ENCODE peak calls at places on chromosomes 6 and 20, in nine cellular contexts. X, R, G, U, E, J, I, D and V are unnamed samples.

GRCh38 chr20:62978559-62978938 is 26.0 kb downstream of the SLC17A9 start:
- ATAC-seq in E (no peak), U (no peak), D (no peak), G (no peak), I (no peak), R (no peak), J (no peak), X (no peak), V (no peak)

GRCh38 chr20:61939691-61940360 is 125.9 kb downstream of the TAF4 start:
- ATAC-seq in J (no peak), D (no peak), G (no peak), U (no peak), E (no peak), X (no peak), I (no peak), R (no peak), V (no peak)

GRCh38 chr6:149964243-149965190 is 774 bp downstream of the ULBP1 start:
- ATAC-seq in R (peak), I (no peak), E (no peak), J (no peak), D (peak), U (no peak), X (peak), G (no peak), V (no peak)

GRCh38 chr6:32152414-32153251 is 894 bp upstream of the PRRT1 start:
- ATAC-seq in D (no peak), U (peak), E (no peak), J (peak), X (peak), I (no peak), G (no peak), R (no peak), V (no peak)

GRCh38 chr6:149332602-149333311 is 15.2 kb downstream of the TAB2 start:
- ATAC-seq in D (no peak), E (peak), X (peak), J (no peak), R (no peak), G (peak), U (no peak), I (no peak), V (no peak)

GRCh38 chr20:38046572-38046971 is 13.0 kb downstream of the RPRD1B start:
- ATAC-seq in I (no peak), J (peak), E (no peak), D (no peak), R (no peak), X (no peak), G (no peak), U (peak), V (peak)

GRCh38 chr6:159480471-159480870 is 212.6 kb downstream of the SOD2 start:
- ATAC-seq in I (no peak), E (no peak), X (no peak), D (no peak), J (no peak), U (no peak), R (no peak), G (no peak), V (no peak)

GRCh38 chr20:52924411-52925271 is 47.5 kb upstream of the TSHZ2 start:
- ATAC-seq in D (no peak), U (no peak), X (no peak), E (no peak), I (no peak), R (no peak), J (no peak), G (no peak), V (no peak)

GRCh38 chr6:33772114-33772830 is 16.7 kb downstream of the LEMD2 start:
- ATAC-seq in D (peak), X (peak), U (no peak), R (no peak), G (no peak), J (no peak), E (peak), I (no peak), V (no peak)

GRCh38 chr6:148495029-148495428 is 152.4 kb downstream of the SASH1 start:
- ATAC-seq in J (no peak), G (no peak), E (no peak), U (no peak), I (no peak), X (no peak), D (no peak), R (no peak), V (no peak)

GRCh38 chr6:39319621-39320369 is 2.7 kb downstream of the KCNK16 start:
- ATAC-seq in J (peak), I (no peak), U (peak), D (no peak), G (no peak), X (no peak), E (no peak), R (no peak), V (no peak)

GRCh38 chr6:44481056-44481455 is 93.5 kb downstream of the CDC5L start:
- ATAC-seq in J (no peak), X (no peak), D (no peak), I (no peak), U (no peak), G (no peak), R (no peak), E (no peak), V (no peak)

GRCh38 chr20:50762045-50762422 is 30.7 kb downstream of the PARD6B start:
- ATAC-seq in J (no peak), U (no peak), R (no peak), X (no peak), G (peak), I (no peak), D (no peak), E (peak), V (no peak)

GRCh38 chr6:129368076-129368475 is 341.9 kb downstream of the ARHGAP18 start:
- ATAC-seq in D (no peak), J (no peak), X (no peak), G (no peak), I (no peak), E (no peak), U (no peak), R (no peak), V (peak)

GRCh38 chr6:169250660-169251059 is 3.0 kb downstream of the THBS2 start:
- ATAC-seq in U (peak), D (no peak), X (peak), G (peak), I (no peak), R (no peak), E (no peak), J (no peak), V (no peak)